ENCODE peak calls at places on chromosomes 1 and 21, in eight cellular contexts. H, Q, R, Z, K, U, M and P are unnamed samples.

GRCh38 chr21:28913071-28913470 is 79.6 kb downstream of the LTN1 start:
- DNase-seq in H (no peak), Q (no peak), R (no peak), Z (no peak), K (no peak), U (no peak), M (no peak), P (no peak)

GRCh38 chr1:58391056-58391455 is 155.5 kb downstream of the OMA1 start:
- DNase-seq in H (no peak), Q (no peak), R (no peak), Z (no peak), K (no peak), U (peak), M (no peak), P (no peak)

GRCh38 chr1:156284112-156284511 is at the start of gene TMEM79:
- DNase-seq in H (no peak), Q (no peak), R (no peak), Z (no peak), K (no peak), U (no peak), M (no peak), P (no peak)

GRCh38 chr1:228765543-228765942 is 30.3 kb downstream of the RHOU start:
- DNase-seq in H (no peak), Q (peak), R (peak), Z (no peak), K (no peak), U (no peak), M (no peak), P (no peak)

GRCh38 chr1:81471255-81471654 is 329.5 kb upstream of the ADGRL2 start:
- DNase-seq in H (no peak), Q (no peak), R (no peak), Z (no peak), K (no peak), U (no peak), M (no peak), P (no peak)

GRCh38 chr1:227948493-227949260 is 945 bp upstream of the WNT9A start:
- DNase-seq in H (no peak), Q (no peak), R (no peak), Z (no peak), K (no peak), U (no peak), M (no peak), P (no peak)

GRCh38 chr1:37476087-37476452 is 1.7 kb downstream of the ZC3H12A start:
- DNase-seq in H (no peak), Q (no peak), R (no peak), Z (no peak), K (no peak), U (no peak), M (no peak), P (no peak)

GRCh38 chr1:228280961-228281591 is 73.2 kb downstream of the OBSCN start:
- DNase-seq in H (no peak), Q (no peak), R (no peak), Z (no peak), K (no peak), U (no peak), M (no peak), P (no peak)

GRCh38 chr1:18229620-18230019 is 122.0 kb downstream of the IGSF21 start:
- DNase-seq in H (no peak), Q (no peak), R (no peak), Z (no peak), K (no peak), U (no peak), M (no peak), P (no peak)

GRCh38 chr1:117803318-117803717 is 126.1 kb downstream of the GDAP2 start:
- DNase-seq in H (peak), Q (no peak), R (no peak), Z (no peak), K (no peak), U (no peak), M (no peak), P (no peak)

GRCh38 chr21:29018540-29018939 is 609 bp downstream of the RWDD2B start:
- DNase-seq in H (peak), Q (no peak), R (no peak), Z (no peak), K (no peak), U (no peak), M (no peak), P (no peak)

GRCh38 chr1:102434421-102434820 is 437.7 kb upstream of the OLFM3 start:
- DNase-seq in H (no peak), Q (no peak), R (peak), Z (no peak), K (peak), U (no peak), M (no peak), P (peak)

GRCh38 chr1:164771568-164772350 is 212.8 kb downstream of the PBX1 start:
- DNase-seq in H (peak), Q (no peak), R (no peak), Z (no peak), K (no peak), U (no peak), M (no peak), P (peak)

GRCh38 chr1:19433610-19433999 is 51.7 kb downstream of the CAPZB start:
- DNase-seq in H (peak), Q (no peak), R (no peak), Z (no peak), K (no peak), U (no peak), M (no peak), P (no peak)

GRCh38 chr1:100578201-100578600 is 40.3 kb downstream of the GPR88 start:
- DNase-seq in H (peak), Q (no peak), R (no peak), Z (no peak), K (no peak), U (no peak), M (no peak), P (no peak)

GRCh38 chr1:4068076-4068475 is 168.0 kb upstream of the C1orf174 start:
- DNase-seq in H (no peak), Q (no peak), R (no peak), Z (no peak), K (no peak), U (no peak), M (no peak), P (no peak)

GRCh38 chr1:12422488-12422887 is 192.7 kb downstream of the VPS13D start:
- DNase-seq in H (no peak), Q (no peak), R (peak), Z (no peak), K (no peak), U (no peak), M (no peak), P (no peak)

GRCh38 chr1:167043752-167044488 is 46.3 kb downstream of the GPA33 start:
- DNase-seq in H (peak), Q (peak), R (peak), Z (peak), K (peak), U (peak), M (peak), P (peak)

GRCh38 chr1:24386931-24387330 is 26.7 kb downstream of the STPG1 start:
- DNase-seq in H (no peak), Q (no peak), R (no peak), Z (no peak), K (no peak), U (no peak), M (no peak), P (no peak)

GRCh38 chr1:212759683-212760082 is 31.9 kb downstream of the NSL1 start:
- DNase-seq in H (no peak), Q (no peak), R (no peak), Z (no peak), K (no peak), U (no peak), M (no peak), P (no peak)

GRCh38 chr1:64550505-64550904 is 80.6 kb downstream of the CACHD1 start:
- DNase-seq in H (no peak), Q (no peak), R (no peak), Z (no peak), K (peak), U (no peak), M (peak), P (no peak)

GRCh38 chr1:226063362-226064167 is 1.0 kb downstream of the H3-3A start:
- DNase-seq in H (peak), Q (peak), R (peak), Z (peak), K (peak), U (peak), M (peak), P (no peak)

GRCh38 chr1:179269071-179269470 is 24.5 kb upstream of the SOAT1 start:
- DNase-seq in H (no peak), Q (no peak), R (no peak), Z (no peak), K (no peak), U (no peak), M (no peak), P (no peak)

GRCh38 chr1:164787834-164788231 is 228.8 kb downstream of the PBX1 start:
- DNase-seq in H (no peak), Q (no peak), R (no peak), Z (no peak), K (peak), U (no peak), M (no peak), P (no peak)

GRCh38 chr1:211490821-211491415 is 1.0 kb downstream of the RD3 start:
- DNase-seq in H (no peak), Q (no peak), R (no peak), Z (no peak), K (no peak), U (no peak), M (no peak), P (no peak)

GRCh38 chr1:177975588-177976495 is 6.0 kb upstream of the SEC16B start:
- DNase-seq in H (peak), Q (no peak), R (no peak), Z (no peak), K (no peak), U (no peak), M (no peak), P (no peak)

GRCh38 chr1:169003864-169004516 is 102.5 kb upstream of the ATP1B1 start:
- DNase-seq in H (peak), Q (no peak), R (no peak), Z (no peak), K (no peak), U (peak), M (no peak), P (no peak)

GRCh38 chr1:51063121-51063520 is 38.9 kb upstream of the C1orf185 start:
- DNase-seq in H (peak), Q (no peak), R (no peak), Z (no peak), K (no peak), U (no peak), M (no peak), P (no peak)